ENCODE peak calls at places on chromosomes 12 and 14, in six cellular contexts. E is tibial artery; X is CD8-positive, alpha-beta memory T cell; K is mucosa of descending colon; O is A549; P is Peyer's patch. I is an unnamed sample.

GRCh38 chr12:87871061-87871460 is 158.1 kb downstream of the C12orf50 start:
- DNase-seq in E (no peak), X (no peak), K (no peak), O (no peak), P (no peak), I (no peak)

GRCh38 chr12:116604883-116605641 is 45.9 kb downstream of the MAP1LC3B2 start:
- DNase-seq in E (no peak), X (no peak), K (no peak), O (no peak), P (no peak), I (no peak)

GRCh38 chr14:34322940-34323418 is 139.1 kb downstream of the SPTSSA start:
- DNase-seq in E (peak), X (peak), K (peak), O (peak), P (peak), I (peak)

GRCh38 chr14:36057452-36058142 is 118.9 kb downstream of the PTCSC3 start:
- DNase-seq in E (no peak), X (no peak), K (no peak), O (no peak), P (no peak), I (no peak)

GRCh38 chr12:32226768-32227167 is 120.1 kb downstream of the BICD1 start:
- DNase-seq in E (no peak), X (no peak), K (no peak), O (no peak), P (no peak), I (no peak)

GRCh38 chr12:82685721-82686222 is 934 bp upstream of the TMTC2 start:
- DNase-seq in E (peak), X (peak), K (peak), O (peak), P (peak), I (peak)

GRCh38 chr14:105275267-105275946 is 25.4 kb downstream of the BRF1 start:
- DNase-seq in E (peak), X (no peak), K (no peak), O (no peak), P (no peak), I (no peak)

GRCh38 chr12:108313609-108314331 is 25.3 kb downstream of the CMKLR1 start:
- DNase-seq in E (no peak), X (peak), K (no peak), O (no peak), P (peak), I (no peak)

GRCh38 chr12:67415473-67415872 is 146.3 kb downstream of the CAND1 start:
- DNase-seq in E (no peak), X (no peak), K (no peak), O (peak), P (no peak), I (no peak)

GRCh38 chr14:22433059-22433458 is 156.0 kb downstream of the DAD1 start:
- DNase-seq in E (no peak), X (no peak), K (no peak), O (no peak), P (no peak), I (no peak)

GRCh38 chr12:19058235-19059021 is 71.1 kb upstream of the PLEKHA5 start:
- DNase-seq in E (no peak), X (no peak), K (no peak), O (no peak), P (no peak), I (no peak)

GRCh38 chr12:130044991-130045621 is 117.2 kb upstream of the FZD10 start:
- DNase-seq in E (no peak), X (no peak), K (no peak), O (no peak), P (no peak), I (no peak)

GRCh38 chr12:12716845-12717585 is at the start of gene CDKN1B:
- DNase-seq in E (peak), X (peak), K (peak), O (peak), P (peak), I (peak)

GRCh38 chr14:28294834-28295440 is 471.6 kb upstream of the FOXG1 start:
- DNase-seq in E (no peak), X (no peak), K (peak), O (peak), P (no peak), I (no peak)

GRCh38 chr14:70096866-70097265 is 91.9 kb downstream of the SLC8A3 start:
- DNase-seq in E (no peak), X (no peak), K (no peak), O (peak), P (no peak), I (no peak)

DNA sequence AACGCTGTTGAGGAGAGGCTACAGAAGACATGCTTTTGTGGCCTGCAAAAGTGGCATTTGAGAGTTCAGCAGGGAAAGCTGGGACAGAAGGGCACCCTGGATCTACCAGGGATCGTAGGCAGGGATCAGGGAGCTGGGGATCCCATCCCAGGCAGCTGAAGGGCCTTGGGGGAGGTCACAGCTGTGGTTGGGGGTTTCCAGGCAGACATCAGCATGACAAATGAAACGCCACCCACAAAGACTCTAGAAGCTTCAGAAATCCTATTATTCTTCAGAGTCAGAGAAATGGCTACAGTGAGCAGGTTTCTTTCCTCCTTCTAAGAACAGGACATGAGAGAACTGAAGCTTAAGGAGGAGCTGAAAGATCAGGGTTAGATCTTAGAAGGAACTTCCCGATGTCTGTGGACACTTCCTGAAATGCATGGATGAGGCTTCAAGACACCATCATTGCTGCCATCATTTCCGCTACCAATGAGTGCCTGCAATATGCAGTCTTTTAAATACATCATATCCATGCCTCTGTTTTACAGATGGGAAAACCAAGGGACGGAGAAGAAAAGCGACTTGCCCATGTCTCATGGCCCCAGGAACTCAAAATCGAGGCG is 104.3 kb downstream of the RBM19 start:
- DNase-seq in E (no peak), X (no peak), K (no peak), O (no peak), P (no peak), I (no peak)
- H3K4me3 ChIP-seq in E (no peak), X (no peak), K (no peak), O (no peak), P (no peak), I (no peak)

GRCh38 chr14:96205994-96206392 is 1.4 kb downstream of the BDKRB2 start:
- DNase-seq in E (no peak), X (no peak), K (no peak), O (no peak), P (no peak), I (no peak)
- H3K4me3 ChIP-seq in E (no peak), X (no peak), K (no peak), O (peak), P (peak), I (peak)

GRCh38 chr12:131314524-131315090 is 360.9 kb downstream of the ADGRD1 start:
- DNase-seq in E (no peak), X (no peak), K (no peak), O (no peak), P (no peak), I (no peak)
- H3K4me3 ChIP-seq in E (no peak), X (no peak), K (no peak), O (no peak), P (no peak), I (no peak)

GRCh38 chr12:120581998-120582397 is 796 bp upstream of the POP5 start:
- DNase-seq in E (no peak), X (no peak), K (no peak), O (no peak), P (no peak), I (no peak)
- H3K4me3 ChIP-seq in E (peak), X (peak), K (no peak), O (peak), P (peak), I (peak)

GRCh38 chr12:23938422-23938821 is 11.0 kb downstream of the SOX5 start:
- DNase-seq in E (no peak), X (no peak), K (no peak), O (no peak), P (no peak), I (no peak)
- H3K4me3 ChIP-seq in E (no peak), X (no peak), K (no peak), O (no peak), P (no peak), I (no peak)

DNA sequence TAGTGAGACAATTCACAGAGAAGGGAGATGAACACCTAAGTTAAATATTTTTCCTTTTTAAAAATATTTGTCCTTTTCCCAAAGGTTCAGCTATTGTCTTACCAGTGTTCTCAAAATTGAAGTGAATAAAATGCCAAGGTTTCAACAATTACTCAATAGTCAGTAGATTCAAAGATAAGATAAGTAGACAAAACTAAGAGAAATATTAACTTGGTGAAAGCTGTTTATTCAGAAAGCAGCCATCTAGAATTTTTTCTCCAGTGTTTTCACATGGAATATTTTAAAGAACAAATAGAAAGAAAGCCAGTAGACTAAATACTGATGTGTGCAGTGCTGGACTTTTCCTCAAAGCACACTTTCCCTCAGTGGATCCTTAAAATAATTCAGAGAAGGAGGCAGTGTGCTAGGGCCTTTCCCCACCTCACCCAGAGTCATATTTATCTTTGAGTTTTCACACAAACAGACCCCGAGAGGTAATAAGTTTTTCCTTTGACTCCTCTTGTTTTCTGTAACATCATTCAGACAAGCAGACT is 144.5 kb upstream of the PLEKHG7 start:
- DNase-seq in E (no peak), X (no peak), K (no peak), O (no peak), P (no peak), I (no peak)
- H3K4me3 ChIP-seq in E (no peak), X (no peak), K (no peak), O (no peak), P (no peak), I (no peak)

GRCh38 chr12:57236925-57237652 is 7.6 kb downstream of the SHMT2 start:
- DNase-seq in E (no peak), X (peak), K (no peak), O (no peak), P (no peak), I (no peak)
- H3K4me3 ChIP-seq in E (peak), X (no peak), K (no peak), O (no peak), P (no peak), I (no peak)

GRCh38 chr12:124927325-124928094 is 13.1 kb upstream of the UBC start:
- DNase-seq in E (peak), X (peak), K (peak), O (peak), P (peak), I (peak)

GRCh38 chr12:124929649-124930419 is 15.4 kb upstream of the UBC start:
- DNase-seq in E (no peak), X (no peak), K (no peak), O (no peak), P (no peak), I (no peak)

GRCh38 chr12:124928095-124928911 is 13.9 kb upstream of the UBC start:
- DNase-seq in E (peak), X (no peak), K (peak), O (peak), P (peak), I (peak)

GRCh38 chr12:124930576-124930975 is 16.1 kb upstream of the UBC start:
- DNase-seq in E (no peak), X (no peak), K (no peak), O (no peak), P (no peak), I (no peak)

GRCh38 chr12:124928912-124929530 is 14.6 kb upstream of the UBC start:
- DNase-seq in E (no peak), X (no peak), K (no peak), O (no peak), P (no peak), I (no peak)
- H3K4me3 ChIP-seq in E (no peak), X (peak), K (no peak), O (no peak), P (no peak), I (no peak)

GRCh38 chr14:89360277-89360676 is 56.8 kb downstream of the FOXN3 start:
- DNase-seq in E (no peak), X (no peak), K (no peak), O (no peak), P (no peak), I (no peak)

GRCh38 chr14:89367449-89368120 is 49.4 kb downstream of the FOXN3 start:
- DNase-seq in E (no peak), X (no peak), K (no peak), O (no peak), P (peak), I (peak)

GRCh38 chr14:89366580-89367448 is 50.2 kb downstream of the FOXN3 start:
- DNase-seq in E (peak), X (no peak), K (peak), O (no peak), P (peak), I (no peak)

GRCh38 chr14:89365071-89365801 is 51.8 kb downstream of the FOXN3 start:
- DNase-seq in E (peak), X (peak), K (peak), O (no peak), P (peak), I (peak)

DNA sequence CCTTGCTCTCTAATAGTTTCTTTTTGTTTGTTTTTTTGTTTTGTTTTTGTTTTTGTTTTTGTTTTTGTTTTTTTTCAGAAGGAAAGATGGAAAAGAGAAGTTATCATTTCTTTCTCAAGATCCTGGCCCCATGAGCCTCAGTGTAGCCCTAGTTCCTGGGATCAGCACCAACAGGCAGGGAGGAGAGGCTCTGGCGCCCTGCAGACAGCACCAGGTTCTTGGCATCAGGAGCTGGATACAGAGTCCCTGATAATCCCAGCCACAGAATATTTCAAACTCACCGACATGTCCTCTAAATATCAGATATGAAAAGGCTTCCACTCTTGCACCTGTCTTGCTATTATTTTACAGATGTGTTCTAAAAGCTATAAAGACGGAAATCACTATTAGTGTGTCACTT is 52.7 kb downstream of the FOXN3 start:
- DNase-seq in E (no peak), X (no peak), K (no peak), O (no peak), P (no peak), I (no peak)
- H3K4me3 ChIP-seq in E (no peak), X (peak), K (no peak), O (no peak), P (no peak), I (no peak)

GRCh38 chr14:61716956-61717355 is 21.6 kb downstream of the HIF1A start:
- DNase-seq in E (no peak), X (no peak), K (no peak), O (no peak), P (no peak), I (no peak)

GRCh38 chr14:61724133-61724532 is 28.8 kb downstream of the HIF1A start:
- DNase-seq in E (no peak), X (no peak), K (no peak), O (no peak), P (no peak), I (no peak)

GRCh38 chr14:61718039-61718438 is 22.7 kb downstream of the HIF1A start:
- DNase-seq in E (no peak), X (no peak), K (no peak), O (no peak), P (no peak), I (no peak)

GRCh38 chr14:61719344-61720301 is 24.3 kb downstream of the HIF1A start:
- DNase-seq in E (no peak), X (peak), K (no peak), O (no peak), P (no peak), I (no peak)

GRCh38 chr14:61720302-61720677 is 25.0 kb downstream of the HIF1A start:
- DNase-seq in E (no peak), X (no peak), K (no peak), O (no peak), P (no peak), I (no peak)
- H3K4me3 ChIP-seq in E (no peak), X (no peak), K (no peak), O (no peak), P (no peak), I (no peak)

I was measured in stomach.